ENCODE peak calls at places on chromosomes 4 and X, in ten cellular contexts. One of them, this sample, is unnamed.

GRCh38 chrX:125295337-125295736 is 24.3 kb upstream of the TEX13C start:
- DNase-seq in A549: no peak
- DNase-seq in neural crest cell: no peak
- DNase-seq in stimulated activated CD4-positive, alpha-beta T cell treated with anti-CD3 and anti-CD28 coated beads, Interleukin-1b, Interleukin-23, amount 100 ng/mL, for 48 hours: no peak
- DNase-seq in astrocyte of the spinal cord: no peak
- DNase-seq in COR-L47: no peak
- DNase-seq in endothelial cell: no peak
- DNase-seq in bronchial epithelial cell: peak; percentile 46
- DNase-seq in RPMI7951: no peak
- DNase-seq in SW 1271: no peak
- DNase-seq in this sample: no peak

GRCh38 chr4:123444298-123444731 is 47.7 kb downstream of the SPRY1 start:
- DNase-seq in astrocyte of the spinal cord: no peak
- DNase-seq in SW 1271: no peak
- DNase-seq in stimulated activated CD4-positive, alpha-beta T cell treated with anti-CD3 and anti-CD28 coated beads, Interleukin-1b, Interleukin-23, amount 100 ng/mL, for 48 hours: peak; percentile 18
- DNase-seq in neural crest cell: peak; percentile 63
- DNase-seq in endothelial cell: peak; percentile 67
- DNase-seq in RPMI7951: peak; percentile 87
- DNase-seq in bronchial epithelial cell: no peak
- DNase-seq in COR-L47: no peak
- DNase-seq in A549: no peak
- DNase-seq in this sample: peak; percentile 57

GRCh38 chr4:38080061-38080531 is 119.9 kb downstream of the PTTG2 start:
- DNase-seq in A549: no peak
- DNase-seq in astrocyte of the spinal cord: no peak
- DNase-seq in RPMI7951: no peak
- DNase-seq in bronchial epithelial cell: no peak
- DNase-seq in neural crest cell: no peak
- DNase-seq in COR-L47: no peak
- DNase-seq in endothelial cell: no peak
- DNase-seq in SW 1271: no peak
- DNase-seq in stimulated activated CD4-positive, alpha-beta T cell treated with anti-CD3 and anti-CD28 coated beads, Interleukin-1b, Interleukin-23, amount 100 ng/mL, for 48 hours: no peak
- DNase-seq in this sample: no peak

GRCh38 chr4:30537462-30537861 is 182.7 kb upstream of the PCDH7 start:
- DNase-seq in astrocyte of the spinal cord: peak; percentile 90
- DNase-seq in stimulated activated CD4-positive, alpha-beta T cell treated with anti-CD3 and anti-CD28 coated beads, Interleukin-1b, Interleukin-23, amount 100 ng/mL, for 48 hours: no peak
- DNase-seq in RPMI7951: peak; percentile 76
- DNase-seq in endothelial cell: no peak
- DNase-seq in SW 1271: peak; percentile 57
- DNase-seq in COR-L47: no peak
- DNase-seq in A549: no peak
- DNase-seq in neural crest cell: no peak
- DNase-seq in bronchial epithelial cell: peak; percentile 84
- DNase-seq in this sample: no peak

GRCh38 chrX:44903107-44903506 is 30.1 kb downstream of the KDM6A start:
- DNase-seq in stimulated activated CD4-positive, alpha-beta T cell treated with anti-CD3 and anti-CD28 coated beads, Interleukin-1b, Interleukin-23, amount 100 ng/mL, for 48 hours: peak; percentile 33
- DNase-seq in astrocyte of the spinal cord: peak; percentile 71
- DNase-seq in SW 1271: peak; percentile 0
- DNase-seq in A549: peak; percentile 41
- DNase-seq in RPMI7951: peak; percentile 80
- DNase-seq in bronchial epithelial cell: peak; percentile 86
- DNase-seq in endothelial cell: no peak
- DNase-seq in neural crest cell: no peak
- DNase-seq in COR-L47: no peak
- DNase-seq in this sample: no peak

GRCh38 chr4:140186651-140187315 is 32.8 kb upstream of the MAML3 start:
- DNase-seq in endothelial cell: no peak
- DNase-seq in SW 1271: no peak
- DNase-seq in bronchial epithelial cell: peak; percentile 94
- DNase-seq in stimulated activated CD4-positive, alpha-beta T cell treated with anti-CD3 and anti-CD28 coated beads, Interleukin-1b, Interleukin-23, amount 100 ng/mL, for 48 hours: no peak
- DNase-seq in A549: peak; percentile 22
- DNase-seq in astrocyte of the spinal cord: peak; percentile 80
- DNase-seq in COR-L47: peak; percentile 5
- DNase-seq in neural crest cell: no peak
- DNase-seq in RPMI7951: peak; percentile 64
- DNase-seq in this sample: no peak

GRCh38 chrX:97117572-97117971 is 233.9 kb downstream of the RPA4 start:
- DNase-seq in A549: no peak
- DNase-seq in bronchial epithelial cell: no peak
- DNase-seq in neural crest cell: no peak
- DNase-seq in endothelial cell: no peak
- DNase-seq in stimulated activated CD4-positive, alpha-beta T cell treated with anti-CD3 and anti-CD28 coated beads, Interleukin-1b, Interleukin-23, amount 100 ng/mL, for 48 hours: no peak
- DNase-seq in astrocyte of the spinal cord: no peak
- DNase-seq in RPMI7951: no peak
- DNase-seq in SW 1271: no peak
- DNase-seq in COR-L47: peak; percentile 0
- DNase-seq in this sample: no peak

GRCh38 chrX:109936114-109936513 is 66.8 kb upstream of the TMEM164 start:
- DNase-seq in neural crest cell: no peak
- DNase-seq in astrocyte of the spinal cord: peak; percentile 6
- DNase-seq in bronchial epithelial cell: peak; percentile 66
- DNase-seq in SW 1271: no peak
- DNase-seq in A549: no peak
- DNase-seq in RPMI7951: no peak
- DNase-seq in COR-L47: no peak
- DNase-seq in endothelial cell: no peak
- DNase-seq in stimulated activated CD4-positive, alpha-beta T cell treated with anti-CD3 and anti-CD28 coated beads, Interleukin-1b, Interleukin-23, amount 100 ng/mL, for 48 hours: no peak
- DNase-seq in this sample: no peak

GRCh38 chrX:38805294-38806053 is 4.2 kb downstream of the MID1IP1 start:
- DNase-seq in endothelial cell: peak; percentile 42
- DNase-seq in bronchial epithelial cell: peak; percentile 60
- DNase-seq in astrocyte of the spinal cord: peak; percentile 81
- DNase-seq in neural crest cell: no peak
- DNase-seq in COR-L47: peak; percentile 45
- DNase-seq in A549: peak; percentile 21
- DNase-seq in stimulated activated CD4-positive, alpha-beta T cell treated with anti-CD3 and anti-CD28 coated beads, Interleukin-1b, Interleukin-23, amount 100 ng/mL, for 48 hours: peak; percentile 63
- DNase-seq in RPMI7951: peak; percentile 85
- DNase-seq in SW 1271: no peak
- DNase-seq in this sample: peak; percentile 71

GRCh38 chrX:107753186-107753585 is 22.4 kb downstream of the TSC22D3 start:
- DNase-seq in astrocyte of the spinal cord: no peak
- DNase-seq in RPMI7951: no peak
- DNase-seq in bronchial epithelial cell: no peak
- DNase-seq in A549: no peak
- DNase-seq in endothelial cell: no peak
- DNase-seq in COR-L47: no peak
- DNase-seq in SW 1271: no peak
- DNase-seq in neural crest cell: no peak
- DNase-seq in stimulated activated CD4-positive, alpha-beta T cell treated with anti-CD3 and anti-CD28 coated beads, Interleukin-1b, Interleukin-23, amount 100 ng/mL, for 48 hours: no peak
- DNase-seq in this sample: no peak

GRCh38 chrX:46812445-46812844 is 24.4 kb upstream of the RP2 start:
- DNase-seq in SW 1271: peak; percentile 5
- DNase-seq in endothelial cell: no peak
- DNase-seq in COR-L47: no peak
- DNase-seq in RPMI7951: no peak
- DNase-seq in neural crest cell: no peak
- DNase-seq in astrocyte of the spinal cord: no peak
- DNase-seq in stimulated activated CD4-positive, alpha-beta T cell treated with anti-CD3 and anti-CD28 coated beads, Interleukin-1b, Interleukin-23, amount 100 ng/mL, for 48 hours: no peak
- DNase-seq in bronchial epithelial cell: peak; percentile 44
- DNase-seq in A549: peak; percentile 21
- DNase-seq in this sample: no peak

GRCh38 chr4:1210971-1211370 is 38.0 kb downstream of the CTBP1 start:
- DNase-seq in endothelial cell: no peak
- DNase-seq in SW 1271: no peak
- DNase-seq in astrocyte of the spinal cord: no peak
- DNase-seq in COR-L47: no peak
- DNase-seq in A549: no peak
- DNase-seq in RPMI7951: no peak
- DNase-seq in bronchial epithelial cell: no peak
- DNase-seq in neural crest cell: no peak
- DNase-seq in stimulated activated CD4-positive, alpha-beta T cell treated with anti-CD3 and anti-CD28 coated beads, Interleukin-1b, Interleukin-23, amount 100 ng/mL, for 48 hours: no peak
- DNase-seq in this sample: no peak

GRCh38 chrX:2500091-2500680 is 590 bp downstream of the DHRSX start:
- DNase-seq in endothelial cell: peak; percentile 57
- DNase-seq in stimulated activated CD4-positive, alpha-beta T cell treated with anti-CD3 and anti-CD28 coated beads, Interleukin-1b, Interleukin-23, amount 100 ng/mL, for 48 hours: no peak
- DNase-seq in COR-L47: no peak
- DNase-seq in RPMI7951: peak; percentile 49
- DNase-seq in A549: peak; percentile 62
- DNase-seq in bronchial epithelial cell: peak; percentile 55
- DNase-seq in SW 1271: no peak
- DNase-seq in astrocyte of the spinal cord: peak; percentile 54
- DNase-seq in neural crest cell: peak; percentile 50
- DNase-seq in this sample: peak; percentile 44

GRCh38 chrX:370963-371745 is 15.6 kb downstream of the PPP2R3B start:
- DNase-seq in COR-L47: no peak
- DNase-seq in bronchial epithelial cell: no peak
- DNase-seq in SW 1271: no peak
- DNase-seq in neural crest cell: no peak
- DNase-seq in RPMI7951: no peak
- DNase-seq in stimulated activated CD4-positive, alpha-beta T cell treated with anti-CD3 and anti-CD28 coated beads, Interleukin-1b, Interleukin-23, amount 100 ng/mL, for 48 hours: no peak
- DNase-seq in A549: no peak
- DNase-seq in endothelial cell: no peak
- DNase-seq in astrocyte of the spinal cord: no peak
- DNase-seq in this sample: no peak

GRCh38 chr4:164648151-164648848 is 105.6 kb upstream of the SMIM31 start:
- DNase-seq in RPMI7951: peak; percentile 6
- DNase-seq in bronchial epithelial cell: peak; percentile 98
- DNase-seq in endothelial cell: no peak
- DNase-seq in stimulated activated CD4-positive, alpha-beta T cell treated with anti-CD3 and anti-CD28 coated beads, Interleukin-1b, Interleukin-23, amount 100 ng/mL, for 48 hours: no peak
- DNase-seq in A549: no peak
- DNase-seq in COR-L47: no peak
- DNase-seq in astrocyte of the spinal cord: peak; percentile 87
- DNase-seq in SW 1271: no peak
- DNase-seq in neural crest cell: no peak
- DNase-seq in this sample: no peak

GRCh38 chr4:152485726-152486276 is 50.1 kb downstream of the FBXW7 start:
- DNase-seq in endothelial cell: no peak
- DNase-seq in SW 1271: no peak
- DNase-seq in COR-L47: no peak
- DNase-seq in stimulated activated CD4-positive, alpha-beta T cell treated with anti-CD3 and anti-CD28 coated beads, Interleukin-1b, Interleukin-23, amount 100 ng/mL, for 48 hours: peak; percentile 4
- DNase-seq in neural crest cell: no peak
- DNase-seq in bronchial epithelial cell: peak; percentile 91
- DNase-seq in astrocyte of the spinal cord: peak; percentile 95
- DNase-seq in A549: peak; percentile 16
- DNase-seq in RPMI7951: peak; percentile 83
- DNase-seq in this sample: peak; percentile 20

GRCh38 chrX:77431227-77431626 is 16.0 kb upstream of the FGF16 start:
- DNase-seq in SW 1271: no peak
- DNase-seq in endothelial cell: no peak
- DNase-seq in stimulated activated CD4-positive, alpha-beta T cell treated with anti-CD3 and anti-CD28 coated beads, Interleukin-1b, Interleukin-23, amount 100 ng/mL, for 48 hours: no peak
- DNase-seq in COR-L47: no peak
- DNase-seq in RPMI7951: peak; percentile 88
- DNase-seq in A549: no peak
- DNase-seq in neural crest cell: no peak
- DNase-seq in astrocyte of the spinal cord: peak; percentile 42
- DNase-seq in bronchial epithelial cell: no peak
- DNase-seq in this sample: no peak

GRCh38 chrX:53678667-53679066 is 7.9 kb downstream of the HUWE1 start:
- DNase-seq in bronchial epithelial cell: peak; percentile 11
- DNase-seq in neural crest cell: no peak
- DNase-seq in SW 1271: no peak
- DNase-seq in COR-L47: no peak
- DNase-seq in astrocyte of the spinal cord: no peak
- DNase-seq in A549: peak; percentile 13
- DNase-seq in stimulated activated CD4-positive, alpha-beta T cell treated with anti-CD3 and anti-CD28 coated beads, Interleukin-1b, Interleukin-23, amount 100 ng/mL, for 48 hours: no peak
- DNase-seq in RPMI7951: peak; percentile 35
- DNase-seq in endothelial cell: no peak
- DNase-seq in this sample: no peak

GRCh38 chr4:125319311-125319710 is 4.6 kb downstream of the FAT4 start:
- DNase-seq in astrocyte of the spinal cord: peak; percentile 15
- DNase-seq in neural crest cell: no peak
- DNase-seq in SW 1271: no peak
- DNase-seq in RPMI7951: no peak
- DNase-seq in bronchial epithelial cell: no peak
- DNase-seq in COR-L47: no peak
- DNase-seq in endothelial cell: no peak
- DNase-seq in A549: no peak
- DNase-seq in stimulated activated CD4-positive, alpha-beta T cell treated with anti-CD3 and anti-CD28 coated beads, Interleukin-1b, Interleukin-23, amount 100 ng/mL, for 48 hours: no peak
- DNase-seq in this sample: no peak

GRCh38 chrX:20362268-20363002 is 95.7 kb upstream of the RPS6KA3 start:
- DNase-seq in stimulated activated CD4-positive, alpha-beta T cell treated with anti-CD3 and anti-CD28 coated beads, Interleukin-1b, Interleukin-23, amount 100 ng/mL, for 48 hours: no peak
- DNase-seq in A549: peak; percentile 60
- DNase-seq in SW 1271: no peak
- DNase-seq in endothelial cell: no peak
- DNase-seq in neural crest cell: no peak
- DNase-seq in COR-L47: peak; percentile 63
- DNase-seq in bronchial epithelial cell: peak; percentile 81
- DNase-seq in RPMI7951: peak; percentile 76
- DNase-seq in astrocyte of the spinal cord: peak; percentile 46
- DNase-seq in this sample: no peak

GRCh38 chr4:52643846-52644245 is 15.3 kb downstream of the USP46 start:
- DNase-seq in astrocyte of the spinal cord: peak; percentile 68
- DNase-seq in stimulated activated CD4-positive, alpha-beta T cell treated with anti-CD3 and anti-CD28 coated beads, Interleukin-1b, Interleukin-23, amount 100 ng/mL, for 48 hours: no peak
- DNase-seq in SW 1271: no peak
- DNase-seq in endothelial cell: no peak
- DNase-seq in COR-L47: no peak
- DNase-seq in bronchial epithelial cell: peak; percentile 29
- DNase-seq in neural crest cell: no peak
- DNase-seq in RPMI7951: peak; percentile 45
- DNase-seq in A549: no peak
- DNase-seq in this sample: no peak

GRCh38 chr4:147571021-147571770 is 46.0 kb upstream of the TMEM184C start:
- DNase-seq in neural crest cell: no peak
- DNase-seq in COR-L47: no peak
- DNase-seq in RPMI7951: no peak
- DNase-seq in astrocyte of the spinal cord: peak; percentile 31
- DNase-seq in bronchial epithelial cell: peak; percentile 48
- DNase-seq in A549: no peak
- DNase-seq in endothelial cell: no peak
- DNase-seq in SW 1271: no peak
- DNase-seq in stimulated activated CD4-positive, alpha-beta T cell treated with anti-CD3 and anti-CD28 coated beads, Interleukin-1b, Interleukin-23, amount 100 ng/mL, for 48 hours: no peak
- DNase-seq in this sample: no peak

GRCh38 chrX:104013606-104014005 is at the start of gene H2BW1:
- DNase-seq in bronchial epithelial cell: no peak
- DNase-seq in COR-L47: no peak
- DNase-seq in RPMI7951: no peak
- DNase-seq in neural crest cell: no peak
- DNase-seq in SW 1271: no peak
- DNase-seq in A549: no peak
- DNase-seq in astrocyte of the spinal cord: no peak
- DNase-seq in endothelial cell: no peak
- DNase-seq in stimulated activated CD4-positive, alpha-beta T cell treated with anti-CD3 and anti-CD28 coated beads, Interleukin-1b, Interleukin-23, amount 100 ng/mL, for 48 hours: no peak
- DNase-seq in this sample: no peak

GRCh38 chrX:64977830-64978229 is 1.6 kb upstream of the ZC4H2 start:
- DNase-seq in stimulated activated CD4-positive, alpha-beta T cell treated with anti-CD3 and anti-CD28 coated beads, Interleukin-1b, Interleukin-23, amount 100 ng/mL, for 48 hours: no peak
- DNase-seq in COR-L47: no peak
- DNase-seq in neural crest cell: no peak
- DNase-seq in bronchial epithelial cell: peak; percentile 84
- DNase-seq in SW 1271: no peak
- DNase-seq in RPMI7951: peak; percentile 51
- DNase-seq in astrocyte of the spinal cord: no peak
- DNase-seq in A549: no peak
- DNase-seq in endothelial cell: no peak
- DNase-seq in this sample: no peak

GRCh38 chrX:10516781-10517322 is 103.5 kb downstream of the MID1 start:
- DNase-seq in RPMI7951: no peak
- DNase-seq in neural crest cell: no peak
- DNase-seq in SW 1271: no peak
- DNase-seq in A549: no peak
- DNase-seq in endothelial cell: no peak
- DNase-seq in bronchial epithelial cell: no peak
- DNase-seq in COR-L47: no peak
- DNase-seq in stimulated activated CD4-positive, alpha-beta T cell treated with anti-CD3 and anti-CD28 coated beads, Interleukin-1b, Interleukin-23, amount 100 ng/mL, for 48 hours: no peak
- DNase-seq in astrocyte of the spinal cord: no peak
- DNase-seq in this sample: no peak

GRCh38 chr4:101126044-101126443 is 221.3 kb downstream of the PPP3CA start:
- DNase-seq in stimulated activated CD4-positive, alpha-beta T cell treated with anti-CD3 and anti-CD28 coated beads, Interleukin-1b, Interleukin-23, amount 100 ng/mL, for 48 hours: no peak
- DNase-seq in COR-L47: no peak
- DNase-seq in SW 1271: no peak
- DNase-seq in endothelial cell: no peak
- DNase-seq in A549: no peak
- DNase-seq in RPMI7951: peak; percentile 49
- DNase-seq in neural crest cell: no peak
- DNase-seq in astrocyte of the spinal cord: peak; percentile 67
- DNase-seq in bronchial epithelial cell: no peak
- DNase-seq in this sample: no peak

GRCh38 chr4:168830777-168831512 is 179.1 kb downstream of the CBR4 start:
- DNase-seq in stimulated activated CD4-positive, alpha-beta T cell treated with anti-CD3 and anti-CD28 coated beads, Interleukin-1b, Interleukin-23, amount 100 ng/mL, for 48 hours: no peak
- DNase-seq in SW 1271: no peak
- DNase-seq in A549: peak; percentile 18
- DNase-seq in neural crest cell: no peak
- DNase-seq in bronchial epithelial cell: no peak
- DNase-seq in astrocyte of the spinal cord: peak; percentile 53
- DNase-seq in endothelial cell: no peak
- DNase-seq in COR-L47: no peak
- DNase-seq in RPMI7951: peak; percentile 46
- DNase-seq in this sample: no peak

GRCh38 chr4:123102897-123103489 is 180.6 kb upstream of the NUDT6 start:
- DNase-seq in astrocyte of the spinal cord: peak; percentile 73
- DNase-seq in stimulated activated CD4-positive, alpha-beta T cell treated with anti-CD3 and anti-CD28 coated beads, Interleukin-1b, Interleukin-23, amount 100 ng/mL, for 48 hours: no peak
- DNase-seq in RPMI7951: peak; percentile 52
- DNase-seq in COR-L47: peak; percentile 24
- DNase-seq in SW 1271: no peak
- DNase-seq in bronchial epithelial cell: peak; percentile 46
- DNase-seq in neural crest cell: no peak
- DNase-seq in endothelial cell: no peak
- DNase-seq in A549: peak; percentile 10
- DNase-seq in this sample: no peak

This sample was measured in activated naive CD8-positive, alpha-beta T cell treated with anti-CD3 and anti-CD28 coated beads for 36 hours.